ENCODE peak calls at places on chromosomes 1 and 21, in four cellular contexts. K, H, B and T are unnamed samples.

GRCh38 chr1:171486048-171486519 is 754 bp downstream of the PRRC2C start:
- DNase-seq in K (peak; percentile 46), H (no peak), B (peak; percentile 50), T (peak; percentile 52)

GRCh38 chr1:198948895-198949659 is 310.2 kb downstream of the PTPRC start:
- DNase-seq in K (no peak), H (no peak), B (no peak), T (no peak)

GRCh38 chr1:223864084-223864483 is 18.3 kb upstream of the TP53BP2 start:
- DNase-seq in K (no peak), H (no peak), B (no peak), T (no peak)

GRCh38 chr1:166353162-166353561 is 186.4 kb upstream of the FAM78B start:
- DNase-seq in K (no peak), H (no peak), B (no peak), T (no peak)

GRCh38 chr1:215156232-215156631 is 73.7 kb downstream of the KCNK2 start:
- DNase-seq in K (no peak), H (no peak), B (no peak), T (no peak)

GRCh38 chr1:93621246-93621645 is 60.4 kb downstream of the BCAR3 start:
- DNase-seq in K (no peak), H (no peak), B (no peak), T (no peak)

GRCh38 chr1:30318864-30319718 is 404.3 kb downstream of the MATN1 start:
- DNase-seq in K (no peak), H (no peak), B (no peak), T (no peak)

GRCh38 chr1:206797534-206798383 is 25.5 kb upstream of the IL10 start:
- DNase-seq in K (no peak), H (peak; percentile 25), B (no peak), T (peak; percentile 57)

GRCh38 chr1:156524481-156524869 is 23.9 kb upstream of the MEF2D start:
- DNase-seq in K (no peak), H (no peak), B (no peak), T (no peak)

GRCh38 chr21:36980280-36981048 is 14.0 kb upstream of the HLCS start:
- DNase-seq in K (no peak), H (no peak), B (no peak), T (no peak)

GRCh38 chr1:55275976-55276375 is 60.8 kb upstream of the USP24 start:
- DNase-seq in K (no peak), H (no peak), B (no peak), T (no peak)

GRCh38 chr1:9437931-9438330 is 101.3 kb upstream of the SLC25A33 start:
- DNase-seq in K (no peak), H (no peak), B (no peak), T (no peak)

GRCh38 chr21:41166947-41167346 is 1.0 kb upstream of the BACE2 start:
- DNase-seq in K (no peak), H (no peak), B (no peak), T (no peak)

GRCh38 chr1:236904874-236905741 is 99.1 kb downstream of the MT1HL1 start:
- DNase-seq in K (no peak), H (no peak), B (peak; percentile 91), T (no peak)

DNA sequence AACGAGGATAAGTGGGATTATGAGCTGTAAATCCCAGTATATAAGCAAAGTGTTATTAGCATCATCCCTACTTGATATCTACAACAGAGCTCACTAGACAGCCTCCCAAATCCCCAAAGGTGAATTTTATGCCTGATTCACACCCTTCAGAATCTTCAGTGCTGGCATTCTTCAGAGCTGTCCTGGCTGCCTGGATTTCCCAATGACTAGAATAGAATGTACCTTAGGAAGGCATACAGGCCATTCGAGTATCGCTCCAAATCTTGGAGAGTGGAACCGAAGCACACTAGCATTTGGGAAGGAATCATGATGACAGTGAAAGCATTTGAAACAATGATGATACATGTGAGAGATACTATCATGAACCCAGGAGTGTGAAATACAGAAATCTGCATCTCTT is 22.3 kb downstream of the ZBTB40 start:
- DNase-seq in K (no peak), H (no peak), B (no peak), T (no peak)
- H3K4me3 ChIP-seq in K (no peak overlapping the region), H (no peak overlapping the region), B (no peak overlapping the region), T (no peak overlapping the region)

GRCh38 chr1:179800481-179800880 is 57.4 kb downstream of the FAM163A start:
- DNase-seq in K (no peak), H (no peak), B (no peak), T (no peak)

GRCh38 chr1:179794146-179794545 is 51.1 kb downstream of the FAM163A start:
- DNase-seq in K (no peak), H (no peak), B (no peak), T (no peak)

GRCh38 chr1:179798213-179798863 is 55.2 kb downstream of the FAM163A start:
- DNase-seq in K (no peak), H (no peak), B (no peak), T (no peak)

GRCh38 chr1:179794669-179795068 is 51.6 kb downstream of the FAM163A start:
- DNase-seq in K (no peak), H (no peak), B (no peak), T (no peak)

DNA sequence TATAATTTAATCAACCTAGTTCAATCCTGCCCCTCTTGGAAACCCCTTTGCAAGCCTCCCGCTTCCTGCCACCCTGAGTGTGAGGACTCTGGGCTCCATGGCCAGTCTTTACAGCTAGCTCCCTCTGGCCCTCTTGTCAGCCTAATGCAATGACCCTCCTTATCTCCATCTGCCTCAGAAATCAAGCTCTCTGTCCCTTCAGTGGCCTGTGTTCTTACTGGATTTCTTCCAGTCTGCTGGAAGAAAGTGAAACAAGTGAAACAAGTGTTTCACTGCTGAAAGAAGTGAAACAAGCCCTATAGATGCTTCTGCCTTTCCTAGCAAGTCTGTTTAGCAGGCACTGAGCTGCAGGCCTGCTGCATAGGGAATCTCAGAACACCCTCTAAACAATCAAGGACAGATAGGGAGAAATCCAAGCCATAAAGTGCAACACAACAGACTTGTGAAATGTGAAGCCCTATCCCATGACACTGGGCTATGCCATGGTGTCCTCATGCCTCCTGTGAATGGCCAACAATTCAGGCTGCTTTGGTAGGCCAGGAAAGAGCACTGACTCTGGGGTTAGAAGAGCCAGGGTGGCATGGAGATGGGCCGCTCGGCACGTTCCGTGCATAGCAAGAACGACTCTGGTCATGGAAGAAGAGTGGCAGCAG is 55.9 kb downstream of the FAM163A start:
- DNase-seq in K (no peak), H (no peak), B (no peak), T (no peak)
- H3K27me3 ChIP-seq in K (no peaks in the 10 kb centered on the region), H (no peaks in the 10 kb centered on the region), B (peaks cover 2% of the 10 kb centered on the region), T (no peaks in the 10 kb centered on the region)

DNA sequence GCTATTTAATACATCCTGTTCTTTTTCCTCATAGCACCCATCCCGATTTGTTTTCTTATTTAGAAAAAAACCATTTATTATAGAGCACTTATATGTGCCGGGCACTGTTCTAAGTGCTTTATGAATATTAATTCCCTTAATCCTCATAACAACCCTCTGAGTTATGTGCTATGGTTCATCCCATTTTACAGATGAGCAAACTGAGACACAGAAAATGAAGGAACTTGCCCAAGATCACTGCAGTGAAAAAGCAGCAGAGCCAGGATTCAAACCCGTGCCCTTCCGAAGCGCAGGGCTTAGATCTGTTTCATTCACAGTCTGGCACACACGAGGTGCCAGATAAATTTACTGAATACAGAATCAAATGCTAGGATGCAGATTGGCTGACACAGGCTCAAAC is 85.1 kb upstream of the ZC3H12A start:
- DNase-seq in K (no peak), H (no peak), B (no peak), T (no peak)
- TF ChIP-seq SUZ12 in K (no peak), H (no peak), B (no peak), T (no peak)

GRCh38 chr1:25858906-25859789 is at the start of gene AUNIP:
- DNase-seq in K (peak; percentile 56), H (no peak), B (peak; percentile 71), T (peak; percentile 85)

GRCh38 chr1:25854554-25854953 is 4.7 kb downstream of the AUNIP start:
- DNase-seq in K (no peak), H (no peak), B (no peak), T (no peak)

GRCh38 chr1:25856856-25857255 is 2.4 kb downstream of the AUNIP start:
- DNase-seq in K (no peak), H (no peak), B (no peak), T (no peak)

GRCh38 chr1:25861316-25862286 is 2.3 kb upstream of the AUNIP start:
- DNase-seq in K (no peak), H (no peak), B (peak; percentile 82), T (no peak)

DNA sequence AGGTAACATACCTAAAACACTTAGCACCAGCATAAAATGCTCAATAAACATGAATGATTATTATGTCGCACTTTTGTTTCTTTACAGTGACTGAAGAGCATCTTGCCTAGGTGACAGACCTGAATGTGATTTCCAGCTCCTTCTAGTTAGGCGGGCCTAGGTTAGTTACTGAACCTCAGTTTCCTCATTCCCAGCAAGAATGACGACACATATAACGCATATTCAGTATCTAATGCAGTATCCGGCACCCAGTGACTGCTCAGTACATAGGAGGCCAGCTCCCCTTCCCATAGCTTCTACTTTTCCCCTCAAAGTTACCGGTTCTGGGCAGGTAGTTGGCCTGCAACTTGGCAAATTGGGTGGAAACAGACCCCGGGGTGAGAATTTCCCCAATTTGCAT is 763 bp downstream of the AUNIP start:
- DNase-seq in K (no peak), H (no peak), B (no peak), T (no peak)
- H3K4me3 ChIP-seq in K (peak overlapping the region; percentile 88), H (peak overlapping the region; percentile 76), B (peak overlapping the region; percentile 88), T (peak overlapping the region; percentile 96)